ENCODE peak calls at places on chromosomes 11 and 22, in five cellular contexts. B is transverse colon, L is IMR-90, V is fibroblast of lung, T is upper lobe of right lung. H is an unnamed sample.

GRCh38 chr11:76216536-76217326 is 10.4 kb upstream of the WNT11 start:
- DNase-seq in T (no peak), L (no peak), B (no peak), V (peak), H (no peak)

GRCh38 chr22:23714596-23715588 is 24.1 kb downstream of the RGL4 start:
- DNase-seq in T (no peak), L (no peak), B (no peak), V (no peak), H (no peak)

GRCh38 chr22:30314918-30315317 is 11.8 kb downstream of the TBC1D10A start:
- DNase-seq in B (no peak), V (no peak), L (peak), T (no peak), H (peak)

GRCh38 chr11:40514124-40514523 is 945.3 kb downstream of the LRRC4C start:
- DNase-seq in L (no peak), V (peak), T (no peak), B (no peak), H (peak)

GRCh38 chr11:14275081-14275480 is 83.9 kb downstream of the RRAS2 start:
- DNase-seq in L (peak), T (no peak), B (no peak), V (peak), H (peak)

GRCh38 chr11:26985941-26986340 is 8.0 kb upstream of the FIBIN start:
- DNase-seq in V (no peak), B (no peak), T (no peak), L (peak), H (no peak)

GRCh38 chr11:48150213-48150612 is 66.4 kb upstream of the OR4B1 start:
- DNase-seq in B (peak), V (peak), L (peak), T (no peak), H (peak)

GRCh38 chr11:16547879-16548278 is 190.6 kb upstream of the C11orf58 start:
- DNase-seq in V (no peak), T (no peak), L (no peak), B (no peak), H (no peak)

GRCh38 chr22:35808377-35808776 is 90.7 kb downstream of the APOL5 start:
- DNase-seq in B (no peak), T (no peak), V (no peak), L (no peak), H (no peak)

GRCh38 chr11:107549253-107549953 is 16.1 kb downstream of the ALKBH8 start:
- DNase-seq in L (peak), V (peak), B (no peak), T (no peak), H (peak)

GRCh38 chr11:74937696-74938475 is 11.0 kb downstream of the XRRA1 start:
- DNase-seq in B (no peak), V (no peak), T (no peak), L (peak), H (peak)

GRCh38 chr11:113373306-113373705 is 14.3 kb upstream of the ANKK1 start:
- DNase-seq in V (peak), T (no peak), L (peak), B (no peak), H (peak)

GRCh38 chr11:109914809-109915653 is 178.2 kb upstream of the ZC3H12C start:
- DNase-seq in T (no peak), L (peak), B (no peak), V (peak), H (peak)

GRCh38 chr11:117997436-117998200 is 11.4 kb downstream of the IL10RA start:
- DNase-seq in L (no peak), B (no peak), T (no peak), V (no peak), H (no peak)

GRCh38 chr11:33732176-33732575 is 4.0 kb downstream of the CD59 start:
- DNase-seq in B (no peak), V (no peak), T (no peak), L (no peak), H (no peak)

GRCh38 chr11:93939084-93939780 is 81.9 kb upstream of the HEPHL1 start:
- DNase-seq in T (no peak), V (no peak), B (no peak), L (peak), H (no peak)

GRCh38 chr22:22343603-22344276 is 99.2 kb downstream of the VPREB1 start:
- DNase-seq in T (no peak), V (no peak), B (peak), L (no peak), H (no peak)

GRCh38 chr11:86990520-86990919 is 35.3 kb upstream of the FZD4 start:
- DNase-seq in V (peak), L (peak), T (no peak), B (no peak), H (peak)

GRCh38 chr11:72712168-72712721 is 38.0 kb upstream of the PDE2A start:
- DNase-seq in B (peak), L (no peak), T (peak), V (peak), H (peak)

GRCh38 chr22:42271191-42271813 is 849 bp upstream of the TCF20 start:
- DNase-seq in T (no peak), V (no peak), B (no peak), L (no peak), H (no peak)

GRCh38 chr11:72625746-72626636 is 48.2 kb downstream of the PDE2A start:
- DNase-seq in T (peak), L (peak), B (peak), V (peak), H (peak)

GRCh38 chr11:35484435-35484834 is 41.0 kb downstream of the PAMR1 start:
- DNase-seq in V (peak), B (no peak), T (no peak), L (peak), H (no peak)

GRCh38 chr11:46160100-46160499 is 38.8 kb upstream of the PHF21A start:
- DNase-seq in T (no peak), V (no peak), L (no peak), B (no peak), H (no peak)

GRCh38 chr22:46614070-46614931 is 5.9 kb upstream of the GRAMD4 start:
- DNase-seq in B (peak), T (no peak), V (no peak), L (no peak), H (no peak)

GRCh38 chr11:57460017-57460755 is at the start of gene RTN4RL2:
- DNase-seq in L (peak), T (peak), V (peak), B (no peak), H (peak)

GRCh38 chr22:22527312-22527711 is 7.2 kb upstream of the ZNF280A start:
- DNase-seq in V (no peak), B (no peak), L (no peak), T (no peak), H (no peak)

DNA sequence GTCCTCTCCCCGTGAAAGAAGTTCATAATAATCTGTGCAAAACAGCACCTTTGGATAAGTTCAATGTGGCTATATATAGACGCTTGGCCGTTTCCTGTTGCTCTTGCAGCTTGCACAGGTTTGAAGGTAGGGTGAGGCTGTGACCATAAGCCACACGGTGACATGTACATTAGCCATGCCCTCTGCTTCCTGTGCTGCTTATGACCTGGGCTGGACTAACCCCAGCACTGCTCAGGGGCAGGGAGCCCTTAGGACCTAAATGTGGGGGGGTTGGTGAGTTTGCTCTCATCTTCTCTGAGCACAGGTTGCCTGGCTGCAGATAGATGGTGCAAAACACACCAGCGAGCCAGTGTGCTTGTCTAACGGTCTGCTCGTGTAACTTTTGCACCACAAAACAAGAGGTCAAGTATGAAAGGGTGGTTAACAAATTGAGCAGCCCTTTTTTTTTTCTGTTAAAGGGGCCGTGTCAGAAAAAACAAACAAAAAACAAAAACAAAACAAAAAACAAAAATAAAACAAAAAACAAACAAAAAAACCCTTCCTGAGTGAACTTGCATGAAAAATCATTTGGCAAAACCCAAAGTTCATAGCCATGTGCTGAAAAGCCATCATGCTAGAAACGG is 37.3 kb downstream of the FLI1 start:
- DNase-seq in V (no peak), L (no peak), B (peak), T (no peak), H (no peak)
- H3K4me3 ChIP-seq in V (no peak), L (no peak), B (no peak), T (no peak), H (no peak)

GRCh38 chr11:123188508-123189165 is 6.4 kb downstream of the CLMP start:
- DNase-seq in L (peak), V (peak), B (no peak), T (no peak), H (peak)
- TF ChIP-seq CTCF in L (no peak), V (no peak), B (no peak), T (no peak), H (peak)

GRCh38 chr22:49922484-49922883 is 4.0 kb downstream of the CRELD2 start:
- DNase-seq in V (no peak), T (no peak), B (no peak), L (no peak), H (no peak)
- H3K4me3 ChIP-seq in V (no peak), T (no peak), B (no peak), L (no peak), H (no peak)

DNA sequence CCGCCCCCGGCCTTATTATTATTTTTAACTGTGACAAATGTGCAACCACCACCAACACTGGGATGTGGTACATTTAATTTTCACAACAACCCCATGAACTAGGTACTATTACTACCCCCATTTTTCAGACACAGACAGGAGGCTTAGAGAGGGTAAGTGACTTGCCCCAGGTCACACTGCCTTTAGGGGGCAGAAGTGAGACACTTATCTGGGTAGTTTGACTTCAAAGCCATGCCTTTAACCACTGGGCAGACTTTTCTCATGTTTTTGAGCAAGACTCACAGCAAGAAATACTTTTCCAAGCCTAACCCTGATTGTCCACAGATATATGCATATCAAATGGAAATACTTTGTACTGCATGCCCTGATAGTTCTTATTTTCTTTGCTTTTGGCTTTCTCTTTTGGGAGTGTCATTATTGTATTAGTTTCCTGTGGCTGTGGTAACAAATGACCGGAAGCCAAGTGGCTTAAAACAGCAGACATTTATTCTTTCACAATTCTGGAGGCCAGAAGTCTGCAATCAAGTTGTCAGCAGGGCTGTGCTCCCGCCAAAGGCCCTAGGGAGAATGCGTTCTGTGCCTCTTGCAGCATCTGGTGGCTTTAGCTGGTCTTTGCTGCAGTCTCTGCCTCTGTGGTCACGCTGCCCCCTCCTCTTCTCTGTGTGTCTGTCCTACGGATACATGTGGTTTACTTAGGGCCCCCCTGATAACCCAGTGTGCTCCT is 110.8 kb downstream of the GRIK4 start:
- DNase-seq in L (no peak), V (peak), B (no peak), T (no peak), H (no peak)
- TF ChIP-seq CTCF in L (no peak), V (no peak), B (no peak), T (peak), H (peak)

DNA sequence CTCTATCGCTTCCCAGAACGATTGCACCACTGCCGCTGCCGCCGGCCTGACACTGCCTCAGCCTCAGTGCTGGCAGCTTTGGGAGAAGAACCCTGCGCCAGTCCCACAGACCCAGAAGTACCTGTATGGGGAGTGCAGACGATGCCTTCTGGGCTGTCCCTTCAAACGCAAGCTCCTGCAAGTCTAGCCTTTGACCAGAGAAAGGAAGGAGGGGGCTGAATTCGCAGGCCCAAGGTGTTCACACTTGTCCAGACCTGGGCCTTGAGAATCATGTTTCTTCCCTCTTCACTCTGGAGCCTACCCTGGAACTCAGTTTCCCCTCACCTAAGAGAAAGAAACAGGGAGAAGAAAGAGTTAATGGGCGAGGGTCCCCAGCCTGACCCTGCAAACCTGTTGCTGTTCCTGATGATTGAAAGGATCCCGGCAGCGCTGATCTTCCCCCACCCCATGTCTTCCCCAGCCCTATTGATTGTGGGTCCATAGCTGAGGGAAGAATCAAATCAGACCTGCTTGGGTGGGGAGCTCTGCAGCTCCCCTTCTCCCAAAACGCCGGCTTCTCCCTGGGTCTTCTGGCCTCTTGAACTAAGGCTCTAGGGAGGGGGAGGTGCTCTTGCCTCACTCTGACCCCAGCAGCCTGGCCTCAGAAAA is 786 bp upstream of the MCAM start:
- DNase-seq in B (no peak), T (no peak), L (no peak), V (peak), H (no peak)
- H3K4me3 ChIP-seq in B (no peak), T (peak), L (no peak), V (no peak), H (no peak)

DNA sequence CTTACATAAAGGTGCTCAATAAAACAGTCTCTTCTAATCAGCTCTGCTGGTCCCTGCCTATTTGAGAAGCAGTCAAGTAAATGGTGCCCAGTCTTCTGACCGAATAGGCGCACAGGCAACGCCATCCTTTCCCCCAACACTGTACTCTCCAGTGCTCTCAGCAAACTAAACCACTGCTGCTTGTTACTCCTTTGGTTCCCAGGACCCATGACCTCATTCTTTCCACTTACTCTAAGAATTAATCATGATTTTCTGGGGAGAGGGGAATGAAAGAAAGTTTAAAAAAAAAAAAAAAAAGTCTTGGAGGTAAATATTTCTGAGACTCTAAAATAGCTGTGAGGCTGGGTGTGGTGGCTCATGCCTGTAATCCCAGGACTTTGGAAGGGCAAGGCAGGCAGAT is 63.7 kb downstream of the SGSM3 start:
- DNase-seq in V (no peak), T (no peak), L (peak), B (no peak), H (peak)
- TF ChIP-seq CTCF in V (no peak), T (no peak), L (no peak), B (no peak), H (no peak)

GRCh38 chr11:11847082-11847481 is 5.3 kb downstream of the USP47 start:
- DNase-seq in L (no peak), B (no peak), T (no peak), V (no peak), H (no peak)
- H3K4me3 ChIP-seq in L (no peak), B (no peak), T (no peak), V (no peak), H (no peak)